ENCODE peak calls at places on chromosomes 3 and 15, in eight cellular contexts. M is NAMALWA; F is iPS-NIHi11; I is sciatic nerve; Y is stomach; S is CD8-positive, alpha-beta memory T cell; U is germinal center; W is AG08395. D is an unnamed sample.

GRCh38 chr3:129688310-129688895 is 81.9 kb upstream of the PLXND1 start:
- DNase-seq in M (no peak), F (peak; percentile 47), I (peak; percentile 72), Y (peak; percentile 84), S (no peak), U (no peak), W (peak; percentile 60), D (no peak)

GRCh38 chr3:54188176-54188791 is 65.9 kb downstream of the CACNA2D3 start:
- DNase-seq in M (peak; percentile 24), F (peak; percentile 87), I (no peak), Y (peak; percentile 42), S (no peak), U (peak; percentile 33), W (peak; percentile 37), D (peak; percentile 47)

GRCh38 chr3:38207262-38208003 is 42.1 kb downstream of the OXSR1 start:
- DNase-seq in M (no peak), F (no peak), I (no peak), Y (no peak), S (no peak), U (no peak), W (no peak), D (no peak)

GRCh38 chr15:99435138-99435695 is 130.6 kb upstream of the MEF2A start:
- DNase-seq in M (no peak), F (peak; percentile 50), I (peak; percentile 52), Y (peak; percentile 79), S (no peak), U (no peak), W (no peak), D (peak; percentile 82)

GRCh38 chr15:39830166-39830565 is 47.5 kb upstream of the FSIP1 start:
- DNase-seq in M (no peak), F (no peak), I (no peak), Y (no peak), S (no peak), U (no peak), W (no peak), D (no peak)

GRCh38 chr15:83695246-83695645 is 41.3 kb downstream of the ADAMTSL3 start:
- DNase-seq in M (no peak), F (peak; percentile 44), I (no peak), Y (no peak), S (no peak), U (no peak), W (no peak), D (no peak)

GRCh38 chr3:113243071-113243470 is 31.7 kb downstream of the BOC start:
- DNase-seq in M (no peak), F (no peak), I (no peak), Y (no peak), S (no peak), U (no peak), W (no peak), D (no peak)

GRCh38 chr15:36844453-36845094 is 255.8 kb downstream of the MEIS2 start:
- DNase-seq in M (no peak), F (no peak), I (no peak), Y (no peak), S (no peak), U (no peak), W (no peak), D (no peak)

GRCh38 chr15:98231696-98232440 is 271.4 kb downstream of the ARRDC4 start:
- DNase-seq in M (no peak), F (no peak), I (no peak), Y (no peak), S (no peak), U (no peak), W (peak; percentile 37), D (no peak)

GRCh38 chr15:67946701-67947100 is 106.9 kb upstream of the RNU6-1 start:
- DNase-seq in M (no peak), F (no peak), I (no peak), Y (no peak), S (no peak), U (no peak), W (no peak), D (no peak)

GRCh38 chr3:189572249-189572648 is 58.9 kb upstream of the TP63 start:
- DNase-seq in M (no peak), F (no peak), I (no peak), Y (no peak), S (no peak), U (no peak), W (peak; percentile 10), D (no peak)

GRCh38 chr3:42520336-42520735 is 17.9 kb downstream of the VIPR1 start:
- DNase-seq in M (no peak), F (no peak), I (no peak), Y (no peak), S (no peak), U (no peak), W (no peak), D (no peak)

GRCh38 chr3:37872413-37873160 is 10.9 kb downstream of the CTDSPL start:
- DNase-seq in M (no peak), F (no peak), I (no peak), Y (no peak), S (no peak), U (no peak), W (no peak), D (no peak)

GRCh38 chr3:157551961-157552360 is 48.7 kb upstream of the VEPH1 start:
- DNase-seq in M (no peak), F (no peak), I (no peak), Y (no peak), S (no peak), U (no peak), W (no peak), D (no peak)

GRCh38 chr3:46276497-46277099 is 34.3 kb downstream of the CCR3 start:
- DNase-seq in M (peak; percentile 38), F (peak; percentile 67), I (peak; percentile 72), Y (peak; percentile 71), S (peak; percentile 67), U (peak; percentile 61), W (peak; percentile 21), D (peak; percentile 91)

D was measured in Peyer's patch.